ENCODE peak calls at places on chromosomes 3 and 15, in eight cellular contexts. T is stimulated activated naive CD8-positive, alpha-beta T cell treated with anti-CD3 and anti-CD28 coated beads, Interleukin-15, Interleukin-2, amounts not matched to agents 100 U/mL and 50 U/mL, for 24 hours; E is heart left ventricle; M is HEK293T; V is foreskin fibroblast; P is activated CD4-positive, alpha-beta T cell treated with anti-CD3 and anti-CD28 coated beads for 24 hours; W is hepatic stellate cell; X is putamen. J is an unnamed sample.

GRCh38 chr15:70308011-70308761 is 210.5 kb upstream of the TLE3 start:
- DNase-seq in T (peak), E (no peak), M (no peak), V (no peak), P (no peak), W (no peak), X (no peak), J (no peak)

GRCh38 chr3:192992346-192992745 is 74.7 kb upstream of the MB21D2 start:
- DNase-seq in T (no peak), E (no peak), M (no peak), V (no peak), P (no peak), W (no peak), X (no peak), J (no peak)

GRCh38 chr15:42933886-42934667 is 13.5 kb upstream of the TTBK2 start:
- DNase-seq in T (no peak), E (no peak), M (no peak), V (no peak), P (no peak), W (no peak), X (no peak), J (no peak)

GRCh38 chr3:127151992-127152391 is 40.9 kb upstream of the PRR23E start:
- DNase-seq in T (no peak), E (no peak), M (no peak), V (peak), P (no peak), W (no peak), X (no peak), J (no peak)

GRCh38 chr15:64869501-64869900 is 27.8 kb downstream of the PLEKHO2 start:
- DNase-seq in T (no peak), E (no peak), M (no peak), V (no peak), P (no peak), W (no peak), X (no peak), J (no peak)

GRCh38 chr3:11583226-11583625 is 60.5 kb downstream of the VGLL4 start:
- DNase-seq in T (no peak), E (no peak), M (no peak), V (no peak), P (no peak), W (no peak), X (no peak), J (no peak)

GRCh38 chr3:34212671-34213070 is 414.2 kb downstream of the PDCD6IP start:
- DNase-seq in T (no peak), E (peak), M (no peak), V (peak), P (no peak), W (no peak), X (peak), J (no peak)

GRCh38 chr3:63818282-63819150 is 583 bp upstream of the C3orf49 start:
- DNase-seq in T (peak), E (peak), M (peak), V (peak), P (peak), W (peak), X (peak), J (peak)

GRCh38 chr3:64345351-64345750 is 120.1 kb upstream of the PRICKLE2 start:
- DNase-seq in T (no peak), E (no peak), M (no peak), V (peak), P (no peak), W (no peak), X (no peak), J (no peak)

GRCh38 chr3:78506581-78507195 is 1261.1 kb downstream of the ROBO1 start:
- DNase-seq in T (no peak), E (no peak), M (peak), V (no peak), P (no peak), W (no peak), X (no peak), J (no peak)

GRCh38 chr3:177440456-177441105 is 243.3 kb upstream of the TBL1XR1 start:
- DNase-seq in T (no peak), E (no peak), M (no peak), V (peak), P (no peak), W (no peak), X (no peak), J (no peak)

GRCh38 chr3:158105710-158106438 is at the start of gene SHOX2:
- DNase-seq in T (peak), E (peak), M (peak), V (peak), P (no peak), W (no peak), X (no peak), J (no peak)

GRCh38 chr15:51075364-51075763 is 19.3 kb downstream of the TNFAIP8L3 start:
- DNase-seq in T (no peak), E (peak), M (no peak), V (peak), P (no peak), W (no peak), X (no peak), J (no peak)

GRCh38 chr3:135792174-135792573 is 173.4 kb upstream of the PPP2R3A start:
- DNase-seq in T (no peak), E (no peak), M (no peak), V (no peak), P (no peak), W (no peak), X (no peak), J (no peak)

GRCh38 chr15:95698230-95698629 is 632.3 kb upstream of the NR2F2 start:
- DNase-seq in T (no peak), E (no peak), M (no peak), V (no peak), P (no peak), W (no peak), X (no peak), J (no peak)

GRCh38 chr3:74048686-74049085 is 423.9 kb upstream of the PDZRN3 start:
- DNase-seq in T (no peak), E (no peak), M (no peak), V (peak), P (no peak), W (no peak), X (no peak), J (no peak)

GRCh38 chr3:107143206-107143605 is 234.0 kb upstream of the CCDC54 start:
- DNase-seq in T (no peak), E (no peak), M (no peak), V (no peak), P (no peak), W (no peak), X (no peak), J (no peak)

GRCh38 chr15:59892995-59893394 is 111.1 kb upstream of the FOXB1 start:
- DNase-seq in T (no peak), E (no peak), M (peak), V (peak), P (no peak), W (no peak), X (no peak), J (no peak)

GRCh38 chr15:41562784-41563198 is 3.8 kb downstream of the TYRO3 start:
- DNase-seq in T (no peak), E (no peak), M (no peak), V (peak), P (no peak), W (no peak), X (no peak), J (no peak)

GRCh38 chr3:64623125-64623524 is 64.7 kb downstream of the ADAMTS9 start:
- DNase-seq in T (no peak), E (no peak), M (no peak), V (no peak), P (no peak), W (no peak), X (no peak), J (no peak)

GRCh38 chr3:194561306-194561974 is 71.8 kb downstream of the TMEM44 start:
- DNase-seq in T (no peak), E (no peak), M (no peak), V (peak), P (no peak), W (peak), X (no peak), J (no peak)

GRCh38 chr3:151263126-151263525 is 15.2 kb downstream of the P2RY14 start:
- DNase-seq in T (no peak), E (no peak), M (no peak), V (peak), P (no peak), W (no peak), X (no peak), J (no peak)

J was measured in T follicular helper cell.